ENCODE peak calls at places on chromosome 1, in five cellular contexts. M, W, A, B and N are unnamed samples.
A peak's percentile ranks its signal among the peaks of the same experiment; 100 is the strongest.

GRCh38 chr1:187264995-187265602 is 436.4 kb downstream of the PLA2G4A start:
- DNase-seq in B (peak; percentile 10), A (peak; percentile 8), M (peak; percentile 62), W (no peak), N (peak; percentile 41)

GRCh38 chr1:27366113-27366410 is 699 bp downstream of the MAP3K6 start:
- DNase-seq in A (peak; percentile 79), W (peak; percentile 89), M (peak; percentile 63), B (peak; percentile 61), N (peak; percentile 52)

GRCh38 chr1:203519053-203519770 is 25.3 kb downstream of the OPTC start:
- DNase-seq in M (no peak), W (no peak), A (no peak), B (no peak), N (no peak)

GRCh38 chr1:115041654-115042053 is 12.0 kb downstream of the TSHB start:
- DNase-seq in W (peak; percentile 12), A (no peak), B (no peak), M (no peak), N (no peak)

GRCh38 chr1:216119600-216119999 is 303.6 kb downstream of the USH2A start:
- DNase-seq in B (no peak), W (peak; percentile 52), A (no peak), M (no peak), N (peak; percentile 13)

GRCh38 chr1:155873860-155874259 is 14.5 kb downstream of the SYT11 start:
- DNase-seq in A (no peak), B (no peak), M (no peak), W (no peak), N (no peak)

GRCh38 chr1:33147997-33148314 is 33.9 kb downstream of the TRIM62 start:
- DNase-seq in W (peak; percentile 59), A (no peak), B (peak; percentile 47), M (no peak), N (no peak)

GRCh38 chr1:113677250-113678158 is 81.8 kb downstream of the PHTF1 start:
- DNase-seq in W (peak; percentile 69), A (no peak), M (peak; percentile 42), B (no peak), N (no peak)

GRCh38 chr1:100443739-100444571 is 91.6 kb downstream of the CDC14A start:
- DNase-seq in B (no peak), M (no peak), A (no peak), W (no peak), N (no peak)

GRCh38 chr1:233944596-233944995 is 40.1 kb downstream of the SLC35F3 start:
- DNase-seq in M (no peak), W (no peak), A (no peak), B (no peak), N (no peak)

GRCh38 chr1:237901284-237901870 is 10.7 kb upstream of the ZP4 start:
- DNase-seq in B (peak; percentile 42), A (no peak), W (no peak), M (peak; percentile 5), N (no peak)

GRCh38 chr1:53685272-53686051 is 53.5 kb downstream of the GLIS1 start:
- DNase-seq in B (peak; percentile 81), W (no peak), M (no peak), A (no peak), N (no peak)

GRCh38 chr1:3443759-3444697 is 10.4 kb upstream of the ARHGEF16 start:
- DNase-seq in M (peak; percentile 30), W (no peak), A (no peak), B (no peak), N (no peak)

GRCh38 chr1:164721037-164721496 is 162.1 kb downstream of the PBX1 start:
- DNase-seq in W (no peak), A (no peak), M (no peak), B (no peak), N (no peak)

GRCh38 chr1:15178571-15179484 is 25.3 kb downstream of the TMEM51 start:
- DNase-seq in B (peak; percentile 54), M (no peak), W (peak; percentile 82), A (peak; percentile 59), N (peak; percentile 82)

GRCh38 chr1:115980998-115981993 is 5.0 kb downstream of the SLC22A15 start:
- DNase-seq in W (peak; percentile 72), M (peak; percentile 64), A (no peak), B (peak; percentile 56), N (no peak)

GRCh38 chr1:227915564-227916553 is 31.9 kb downstream of the WNT9A start:
- DNase-seq in B (no peak), M (no peak), W (no peak), A (no peak), N (no peak)